ENCODE peak calls at places on chromosomes 3 and 15, in four cellular contexts. C, W, U and K are unnamed samples. For H3K9me2, the result is how much of the 10 kb centered on the place peaks cover.

GRCh38 chr15:78564743-78565096 is 600 bp upstream of the CHRNA5 start:
- DNase-seq in C (no peak), W (no peak), U (no peak), K (no peak)

GRCh38 chr3:109224333-109224732 is 87.8 kb downstream of the C3orf85 start:
- DNase-seq in U (no peak), W (peak), C (peak), K (peak)

GRCh38 chr3:193874997-193875593 is 260.9 kb upstream of the HES1 start:
- DNase-seq in W (no peak), C (no peak), U (peak), K (no peak)

GRCh38 chr3:113573728-113574127 is 41.4 kb downstream of the SIDT1 start:
- DNase-seq in C (no peak), U (no peak), W (no peak), K (no peak)

GRCh38 chr3:197613187-197613586 is 57.4 kb upstream of the BDH1 start:
- DNase-seq in C (no peak), U (no peak), W (no peak), K (no peak)

GRCh38 chr15:29207758-29208108 is 61.9 kb downstream of the NSMCE3 start:
- DNase-seq in C (no peak), W (no peak), U (no peak), K (no peak)

GRCh38 chr3:85570819-85571218 is 612.0 kb downstream of the CADM2 start:
- DNase-seq in W (no peak), C (no peak), U (no peak), K (no peak)

GRCh38 chr15:48833526-48833925 is 22.7 kb upstream of the CEP152 start:
- DNase-seq in C (no peak), U (no peak), W (no peak), K (no peak)

GRCh38 chr3:105387122-105387751 is 20.5 kb downstream of the ALCAM start:
- DNase-seq in C (no peak), W (no peak), U (no peak), K (no peak)

DNA sequence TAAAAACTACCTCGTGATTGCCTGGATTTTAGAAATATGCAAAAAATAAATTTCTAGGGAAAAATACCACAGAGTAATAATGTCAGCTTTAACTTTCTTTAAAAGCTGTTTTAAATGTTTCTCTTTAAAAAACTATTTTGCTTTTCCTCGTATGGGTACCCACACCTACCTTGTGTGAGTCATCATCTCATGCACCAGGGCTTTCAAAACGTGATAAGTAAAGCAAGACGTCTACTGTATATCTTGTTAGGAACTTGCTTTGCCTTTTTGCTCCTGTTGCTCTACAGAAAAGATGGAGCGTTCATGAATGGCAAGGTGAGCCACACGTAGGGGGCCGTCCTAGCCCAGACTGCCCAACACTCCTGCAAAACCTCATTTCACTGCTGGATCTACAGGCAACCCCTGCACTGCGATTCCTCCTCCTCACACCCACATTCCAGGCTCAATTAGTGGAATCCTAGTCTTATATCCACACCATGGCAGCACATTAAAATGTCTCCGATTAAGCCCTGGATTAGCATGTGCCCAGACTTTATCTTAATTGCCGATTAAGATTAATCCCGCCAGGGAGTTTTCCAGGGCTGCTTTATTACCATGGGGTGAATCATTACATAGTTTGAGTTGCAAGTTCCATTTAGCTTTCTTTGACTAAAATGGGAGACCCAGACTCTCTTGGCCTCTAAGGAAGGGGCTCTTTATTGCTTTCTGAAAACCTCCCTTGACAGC is 293.6 kb upstream of the ICE2 start:
- DNase-seq in C (no peak), U (no peak), W (no peak), K (no peak)
- H3K9me2 ChIP-seq in C (under half), U (under half), W (under half), K (under half)

GRCh38 chr15:89358755-89359439 is 24.3 kb upstream of the POLG start:
- DNase-seq in U (peak), C (peak), W (peak), K (no peak)

GRCh38 chr15:89358435-89358754 is 23.8 kb upstream of the POLG start:
- DNase-seq in W (no peak), C (peak), U (no peak), K (peak)

GRCh38 chr15:89359471-89360293 is 25.1 kb upstream of the POLG start:
- DNase-seq in C (peak), W (no peak), U (no peak), K (no peak)

GRCh38 chr15:89353991-89354390 is 19.4 kb upstream of the POLG start:
- DNase-seq in W (no peak), C (no peak), U (no peak), K (no peak)

GRCh38 chr15:89356634-89357298 is 22.1 kb upstream of the POLG start:
- DNase-seq in C (peak), W (no peak), U (no peak), K (peak)
- TF ChIP-seq CTCF in C (peak), W (peak), U (peak), K (peak)

GRCh38 chr3:136162322-136162721 is 33.8 kb downstream of the MSL2 start:
- DNase-seq in U (no peak), W (no peak), C (no peak), K (no peak)

DNA sequence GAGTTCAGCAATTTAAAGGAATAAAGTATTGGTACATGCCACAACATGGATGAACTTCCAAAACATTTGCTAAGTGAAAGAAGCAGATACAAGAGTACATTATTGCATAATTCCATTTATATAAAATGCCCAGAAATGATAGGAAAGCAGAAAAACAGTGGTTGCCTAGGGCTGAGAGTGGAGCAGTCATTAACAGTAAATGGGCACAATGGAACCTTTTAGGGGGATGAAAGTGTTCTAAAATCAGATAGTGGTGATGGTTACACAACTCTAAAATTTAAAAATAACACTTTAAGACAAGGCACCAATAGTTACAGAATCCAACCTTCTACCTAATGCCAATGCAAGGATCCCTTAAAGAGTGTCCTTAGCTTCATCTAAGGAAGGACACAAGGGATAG is 34.6 kb downstream of the MSL2 start:
- DNase-seq in U (no peak), W (no peak), C (no peak), K (no peak)
- H3K27ac ChIP-seq in U (no peak), W (no peak), C (no peak), K (no peak)

GRCh38 chr3:188901671-188902331 is 270.0 kb upstream of the TPRG1 start:
- DNase-seq in C (no peak), W (no peak), U (no peak), K (no peak)
- H3K9me2 ChIP-seq in C (under half), W (under half), U (under half), K (under half)

GRCh38 chr3:34881026-34881425 is 758.3 kb upstream of the ARPP21 start:
- DNase-seq in W (no peak), C (no peak), U (no peak), K (no peak)

GRCh38 chr3:34878488-34878887 is 760.8 kb upstream of the ARPP21 start:
- DNase-seq in U (no peak), W (no peak), C (no peak), K (no peak)

GRCh38 chr3:34886443-34886842 is 752.9 kb upstream of the ARPP21 start:
- DNase-seq in W (no peak), U (no peak), C (no peak), K (no peak)

GRCh38 chr3:34876997-34877396 is 762.3 kb upstream of the ARPP21 start:
- DNase-seq in W (no peak), U (no peak), C (no peak), K (no peak)

DNA sequence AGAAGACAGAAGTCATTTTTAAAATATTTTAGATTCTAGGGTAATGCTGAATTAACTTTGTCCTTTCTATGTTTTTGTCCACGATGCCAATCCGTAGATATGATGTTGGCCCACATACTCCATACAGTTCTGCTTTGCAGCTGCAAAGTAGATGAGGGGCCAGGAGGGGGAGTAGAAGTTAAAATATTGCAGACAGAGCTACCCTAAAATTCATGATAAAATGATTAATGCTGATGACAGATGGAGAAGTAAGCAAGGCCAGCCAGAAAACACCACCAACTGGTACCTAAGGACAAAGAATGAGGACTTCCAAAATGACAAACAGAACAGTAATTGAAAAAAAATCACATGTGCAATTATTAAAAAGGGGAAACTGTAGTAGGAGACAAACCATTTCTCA is 756.6 kb upstream of the ARPP21 start:
- DNase-seq in U (no peak), W (no peak), C (peak), K (no peak)
- TF ChIP-seq CTCF in U (no peak), W (no peak), C (peak), K (no peak)

GRCh38 chr3:115165266-115165665 is 18.2 kb upstream of the ZBTB20 start:
- DNase-seq in C (no peak), W (no peak), U (no peak), K (no peak)
- H3K27ac ChIP-seq in C (no peak), W (no peak), U (no peak), K (no peak)

GRCh38 chr3:142693294-142693853 is 30.5 kb upstream of the TRPC1 start:
- DNase-seq in W (no peak), U (no peak), C (no peak), K (no peak)
- H3K9me2 ChIP-seq in W (under half), U (under half), C (under half), K (under half)

DNA sequence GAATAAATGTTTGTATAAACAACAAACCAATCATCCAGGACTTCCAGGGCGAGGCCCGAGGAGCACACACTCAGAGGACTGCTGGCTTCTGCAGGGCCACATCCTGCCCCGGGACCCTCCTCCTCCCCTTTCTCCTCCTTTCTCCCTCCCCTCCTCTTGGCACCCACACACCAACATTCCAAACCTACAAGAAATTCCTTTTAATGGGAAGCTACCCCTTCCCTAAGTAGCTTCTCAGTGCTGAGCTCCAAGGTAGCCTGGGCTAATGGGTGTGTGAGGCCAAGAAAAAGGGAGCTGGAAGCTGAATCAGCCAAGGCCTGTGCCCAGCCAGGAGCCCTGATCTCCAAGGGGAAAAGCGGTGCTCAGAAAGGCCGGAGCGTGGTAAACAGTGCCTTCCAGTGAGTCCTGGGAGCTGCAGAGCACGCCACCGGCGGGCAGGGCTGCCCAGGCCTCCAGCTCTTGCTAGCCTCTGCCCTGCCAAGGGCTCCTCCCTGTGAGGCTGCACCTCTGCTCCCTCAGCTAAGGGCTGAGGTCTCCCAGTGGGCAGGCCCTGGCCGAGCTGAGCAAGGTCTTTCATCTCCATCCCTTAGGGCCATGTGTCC is 3.9 kb downstream of the ITIH3 start:
- DNase-seq in W (no peak), C (no peak), U (no peak), K (no peak)
- TF ChIP-seq CTCF in W (no peak), C (no peak), U (no peak), K (no peak)